ENCODE peak calls at places on chromosomes 16 and 17, in six cellular contexts. F is mucosa of descending colon, U is left ventricle myocardium inferior, E is SJSA1, X is adrenal gland, A is trophoblast cell. N is an unnamed sample.

GRCh38 chr17:75011788-75012319 is 616 bp upstream of the MRPL58 start:
- DNase-seq in F (peak; percentile 76), A (peak; percentile 69), X (peak; percentile 39), U (peak; percentile 61), E (no peak), N (peak; percentile 75)

GRCh38 chr17:77601054-77601979 is 357.2 kb upstream of the TNRC6C start:
- DNase-seq in E (no peak), A (no peak), U (peak; percentile 73), F (no peak), X (peak; percentile 52), N (peak; percentile 14)

GRCh38 chr17:42579794-42580551 is 2.4 kb upstream of the PSMC3IP start:
- DNase-seq in U (no peak), E (no peak), X (no peak), A (no peak), F (no peak), N (no peak)

GRCh38 chr17:82658796-82659452 is 10.7 kb upstream of the WDR45B start:
- DNase-seq in U (no peak), X (no peak), E (no peak), A (no peak), F (no peak), N (no peak)

GRCh38 chr16:17942067-17942466 is 394.5 kb downstream of the NPIPA8 start:
- DNase-seq in E (no peak), U (no peak), F (no peak), X (no peak), A (no peak), N (no peak)

GRCh38 chr17:4908301-4908700 is 5.4 kb upstream of the CHRNE start:
- DNase-seq in F (no peak), X (no peak), U (no peak), E (no peak), A (peak; percentile 81), N (no peak)

GRCh38 chr17:82281076-82281475 is 7.6 kb upstream of the CSNK1D start:
- DNase-seq in F (no peak), X (no peak), U (no peak), A (no peak), E (no peak), N (no peak)

GRCh38 chr16:61616088-61616487 is 420.1 kb downstream of the CDH8 start:
- DNase-seq in A (no peak), E (no peak), X (no peak), F (no peak), U (no peak), N (no peak)

GRCh38 chr17:55266051-55266957 is 1.5 kb downstream of the HLF start:
- DNase-seq in F (no peak), A (no peak), X (peak; percentile 42), U (no peak), E (no peak), N (no peak)

GRCh38 chr16:47052666-47053640 is 79.5 kb upstream of the DNAJA2 start:
- DNase-seq in E (no peak), A (no peak), F (no peak), U (no peak), X (no peak), N (no peak)

GRCh38 chr17:36947922-36948716 is 635 bp upstream of the AATF start:
- DNase-seq in X (no peak), F (no peak), E (no peak), A (no peak), U (no peak), N (no peak)

GRCh38 chr17:80130992-80131391 is 15.9 kb downstream of the EIF4A3 start:
- DNase-seq in U (no peak), E (no peak), F (no peak), A (peak; percentile 40), X (no peak), N (no peak)

GRCh38 chr17:80129006-80129565 is 17.8 kb downstream of the EIF4A3 start:
- DNase-seq in A (peak; percentile 84), E (no peak), U (no peak), X (no peak), F (no peak), N (no peak)

GRCh38 chr17:80132906-80133625 is 13.9 kb downstream of the EIF4A3 start:
- DNase-seq in F (no peak), X (no peak), A (peak; percentile 48), U (no peak), E (no peak), N (no peak)

GRCh38 chr17:80137131-80137530 is 9.8 kb downstream of the EIF4A3 start:
- DNase-seq in U (no peak), F (no peak), X (no peak), E (no peak), A (no peak), N (no peak)

DNA sequence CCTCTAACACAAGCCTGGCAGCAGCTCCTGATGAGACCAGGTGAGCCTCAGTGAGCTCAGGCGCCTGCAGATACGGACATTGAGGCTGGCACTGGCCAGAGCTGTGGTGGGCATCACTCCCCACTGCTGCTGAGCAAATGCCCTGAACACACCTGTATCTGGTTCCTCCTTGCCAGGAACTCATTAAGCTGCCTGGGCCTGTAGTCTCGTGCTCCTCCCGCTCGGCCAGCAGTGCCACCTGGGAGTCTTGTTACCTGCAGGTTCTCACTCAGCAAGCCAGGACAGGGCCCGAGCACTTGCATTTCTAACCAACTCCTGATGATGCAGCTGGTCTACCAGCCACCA is 13.3 kb downstream of the EIF4A3 start:
- DNase-seq in X (no peak), A (peak; percentile 26), U (no peak), E (no peak), F (no peak), N (no peak)
- H3K36me3 ChIP-seq in X (peaks cover 57% of the 10 kb centered on the region), A (peaks cover 36% of the 10 kb centered on the region), U (peaks cover 57% of the 10 kb centered on the region), E (peaks cover 61% of the 10 kb centered on the region), F (peaks cover 20% of the 10 kb centered on the region), N (peaks cover 53% of the 10 kb centered on the region)

DNA sequence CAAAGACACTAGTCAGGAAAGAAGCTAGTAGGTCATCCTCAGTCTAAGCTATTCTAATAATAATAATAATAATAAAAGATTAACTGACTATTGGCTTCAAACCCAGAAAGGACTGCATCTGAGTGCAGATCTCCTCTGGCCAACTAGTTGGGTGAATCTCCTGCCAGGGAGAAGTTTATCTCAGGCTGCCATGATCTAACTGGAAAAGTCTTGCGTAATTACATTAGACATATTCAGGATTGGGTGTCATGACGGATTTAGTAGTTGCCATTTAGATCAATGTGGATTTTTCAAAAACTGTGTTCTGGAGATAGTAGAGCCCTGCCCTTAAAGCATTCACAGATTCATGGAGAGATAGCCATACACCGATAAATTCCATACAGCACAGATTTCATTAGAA is 69.5 kb downstream of the KIF2B start:
- DNase-seq in X (no peak), E (no peak), A (no peak), F (no peak), U (no peak), N (no peak)
- H3K9me3 ChIP-seq in X (no peaks in the 10 kb centered on the region), E (peaks cover 16% of the 10 kb centered on the region), A (no peaks in the 10 kb centered on the region), F (peaks cover 18% of the 10 kb centered on the region), U (peaks cover 18% of the 10 kb centered on the region), N (no peaks in the 10 kb centered on the region)

GRCh38 chr16:89134269-89134668 is 37.3 kb upstream of the CDH15 start:
- DNase-seq in E (no peak), F (no peak), X (no peak), A (no peak), U (peak; percentile 1), N (no peak)
- H3K36me3 ChIP-seq in E (peaks cover 20% of the 10 kb centered on the region), F (peaks cover 3% of the 10 kb centered on the region), X (peaks cover 37% of the 10 kb centered on the region), A (peaks cover 22% of the 10 kb centered on the region), U (peaks cover 63% of the 10 kb centered on the region), N (peaks cover 23% of the 10 kb centered on the region)

GRCh38 chr16:78668393-78668792 is 568.9 kb downstream of the WWOX start:
- DNase-seq in X (no peak), F (no peak), A (peak; percentile 71), E (no peak), U (no peak), N (no peak)
- H3K9me3 ChIP-seq in X (no peaks in the 10 kb centered on the region), F (no peaks in the 10 kb centered on the region), A (no peaks in the 10 kb centered on the region), E (peaks cover 2% of the 10 kb centered on the region), U (no peaks in the 10 kb centered on the region), N (no peaks in the 10 kb centered on the region)

GRCh38 chr16:15038689-15039088 is 17.2 kb downstream of the NTAN1 start:
- DNase-seq in A (no peak), F (no peak), X (no peak), E (no peak), U (no peak), N (no peak)
- H3K36me3 ChIP-seq in A (peaks cover 61% of the 10 kb centered on the region), F (peaks cover 7% of the 10 kb centered on the region), X (peaks cover 71% of the 10 kb centered on the region), E (peaks cover 89% of the 10 kb centered on the region), U (peaks cover 79% of the 10 kb centered on the region), N (peaks cover 85% of the 10 kb centered on the region)

GRCh38 chr17:21823643-21824042 is 131.3 kb downstream of the KCNJ18 start:
- DNase-seq in F (no peak), U (no peak), A (no peak), E (no peak), X (no peak), N (no peak)

GRCh38 chr17:21817791-21818364 is 125.6 kb downstream of the KCNJ18 start:
- DNase-seq in E (no peak), A (no peak), U (no peak), X (no peak), F (no peak), N (no peak)

DNA sequence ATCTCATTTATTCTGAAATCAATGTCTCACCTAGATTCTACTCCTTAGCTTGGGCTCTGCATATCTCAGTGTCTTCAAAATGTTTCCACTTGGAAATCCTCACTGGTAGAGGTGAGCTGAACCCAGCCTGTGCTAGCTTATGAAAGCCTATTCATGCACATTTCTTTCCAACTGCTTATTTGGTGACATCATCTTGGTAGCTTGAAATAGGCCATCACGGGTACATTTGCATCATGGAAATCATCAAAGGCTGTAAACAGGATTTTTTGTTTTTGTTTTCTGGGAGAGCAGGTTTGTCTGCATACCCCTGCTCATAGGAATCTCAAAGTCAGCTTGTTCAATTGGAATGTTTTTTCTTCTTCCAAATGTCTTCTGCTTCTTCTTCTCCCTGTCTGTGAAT is 130.8 kb downstream of the KCNJ18 start:
- DNase-seq in U (no peak), X (no peak), E (no peak), A (no peak), F (no peak), N (no peak)
- H3K9me3 ChIP-seq in U (peaks cover 4% of the 10 kb centered on the region), X (no peaks in the 10 kb centered on the region), E (no peaks in the 10 kb centered on the region), A (peaks cover 4% of the 10 kb centered on the region), F (no peaks in the 10 kb centered on the region), N (no peaks in the 10 kb centered on the region)

GRCh38 chr17:8459109-8459508 is 23.4 kb downstream of the NDEL1 start:
- DNase-seq in F (no peak), U (no peak), A (no peak), E (no peak), X (no peak), N (no peak)
- H3K36me3 ChIP-seq in F (peaks cover 15% of the 10 kb centered on the region), U (peaks cover 96% of the 10 kb centered on the region), A (peaks cover 24% of the 10 kb centered on the region), E (peaks cover 96% of the 10 kb centered on the region), X (peaks cover 80% of the 10 kb centered on the region), N (peaks cover 98% of the 10 kb centered on the region)